ENCODE peak calls at places on chromosomes 1 and 21, in seven cellular contexts. X, J, S, V, O, Z and F are unnamed samples.

GRCh38 chr1:28193701-28194161 is 17.2 kb upstream of the PTAFR start:
- DNase-seq in X (no peak), J (no peak), S (no peak), V (no peak), O (no peak), Z (no peak), F (no peak)

GRCh38 chr1:155989992-155990325 is 11.6 kb upstream of the ARHGEF2 start:
- DNase-seq in X (no peak), J (no peak), S (no peak), V (no peak), O (no peak), Z (no peak), F (no peak)

GRCh38 chr21:30257773-30258172 is 25.0 kb downstream of the KRTAP24-1 start:
- DNase-seq in X (no peak), J (no peak), S (no peak), V (no peak), O (peak), Z (no peak), F (no peak)

GRCh38 chr1:201429771-201430501 is 8.4 kb upstream of the TNNI1 start:
- DNase-seq in X (no peak), J (no peak), S (no peak), V (no peak), O (no peak), Z (no peak), F (no peak)

GRCh38 chr1:45685308-45686080 is 839 bp downstream of the GPBP1L1 start:
- DNase-seq in X (no peak), J (no peak), S (no peak), V (no peak), O (no peak), Z (no peak), F (no peak)

GRCh38 chr1:145730900-145731299 is 11.6 kb downstream of the CD160 start:
- DNase-seq in X (no peak), J (no peak), S (no peak), V (no peak), O (no peak), Z (no peak), F (no peak)

GRCh38 chr1:113452921-113453770 is 62.8 kb downstream of the MAGI3 start:
- DNase-seq in X (peak), J (peak), S (no peak), V (no peak), O (peak), Z (no peak), F (no peak)

GRCh38 chr21:35198982-35199732 is 150.1 kb upstream of the RUNX1 start:
- DNase-seq in X (no peak), J (no peak), S (no peak), V (no peak), O (no peak), Z (no peak), F (no peak)

GRCh38 chr21:42215942-42216725 is 2.8 kb upstream of the ABCG1 start:
- DNase-seq in X (no peak), J (no peak), S (no peak), V (no peak), O (no peak), Z (no peak), F (no peak)

GRCh38 chr1:59497616-59498015 is 200.7 kb downstream of the FGGY start:
- DNase-seq in X (no peak), J (no peak), S (no peak), V (no peak), O (no peak), Z (no peak), F (no peak)

GRCh38 chr1:157200451-157200850 is 62.3 kb upstream of the ETV3 start:
- DNase-seq in X (no peak), J (no peak), S (no peak), V (no peak), O (no peak), Z (no peak), F (no peak)